ENCODE peak calls at places on chromosomes 6 and 20, in eight cellular contexts. P is activated CD4-positive, alpha-beta T cell treated with anti-CD3 and anti-CD28 coated beads for 48 hours; S is B cell; M is body of pancreas; N is HepG2; T is astrocyte of the spinal cord; C is activated naive CD8-positive, alpha-beta T cell treated with anti-CD3 and anti-CD28 coated beads for 36 hours; I is T-cell. V is an unnamed sample.

GRCh38 chr6:166771701-166772100 is 144.7 kb upstream of the RPS6KA2 start:
- DNase-seq in M (no peak), C (no peak), P (no peak), I (no peak), N (no peak), S (no peak), T (no peak), V (no peak)

GRCh38 chr20:34622821-34623451 is 54.0 kb downstream of the PIGU start:
- DNase-seq in T (no peak), P (no peak), I (no peak), M (no peak), N (no peak), C (no peak), S (peak), V (no peak)

GRCh38 chr6:160309718-160310117 is 38.5 kb upstream of the SLC22A3 start:
- DNase-seq in S (no peak), I (no peak), M (no peak), C (no peak), P (no peak), N (no peak), T (no peak), V (no peak)

GRCh38 chr6:105798057-105798456 is 288.1 kb upstream of the PRDM1 start:
- DNase-seq in P (no peak), C (no peak), I (no peak), S (no peak), M (no peak), T (no peak), N (no peak), V (no peak)

GRCh38 chr6:106511274-106512047 is 117.8 kb downstream of the RTN4IP1 start:
- DNase-seq in M (peak), C (peak), P (peak), N (peak), I (no peak), T (peak), S (peak), V (no peak)

GRCh38 chr20:38633577-38634093 is 32.0 kb downstream of the ARHGAP40 start:
- DNase-seq in C (peak), I (peak), N (peak), M (peak), S (peak), P (peak), T (no peak), V (no peak)

GRCh38 chr6:20918868-20919267 is 384.6 kb downstream of the CDKAL1 start:
- DNase-seq in P (no peak), I (no peak), C (no peak), N (no peak), S (no peak), M (no peak), T (no peak), V (no peak)

GRCh38 chr6:148082721-148083120 is 259.9 kb upstream of the SASH1 start:
- DNase-seq in P (no peak), I (no peak), M (no peak), T (no peak), N (no peak), C (no peak), S (no peak), V (no peak)